ENCODE peak calls at places on chromosome 6, in ten cellular contexts. R is Peyer's patch, M is OCI-LY7, S is heart left ventricle, K is tibial artery, O is uterus, U is K562, T is cardiac muscle cell, I is suprapubic skin, Z is ovary. B is an unnamed sample. For H3K4me1, the result is how much of the 10 kb centered on the place peaks cover.

GRCh38 chr6:140178550-140179334 is 804.3 kb upstream of the CITED2 start:
- DNase-seq in R (no peak), M (no peak), S (no peak), K (no peak), O (no peak), U (no peak), T (no peak), I (no peak), Z (no peak), B (no peak)

GRCh38 chr6:116444092-116444491 is 17.1 kb upstream of the CALHM6 start:
- DNase-seq in R (no peak), M (peak), S (no peak), K (no peak), O (no peak), U (peak), T (peak), I (no peak), Z (no peak), B (no peak)

GRCh38 chr6:30821862-30822784 is 62.2 kb upstream of the DDR1 start:
- DNase-seq in R (no peak), M (peak), S (no peak), K (no peak), O (no peak), U (peak), T (peak), I (no peak), Z (no peak), B (no peak)

GRCh38 chr6:131023834-131024504 is 39.1 kb downstream of the EPB41L2 start:
- DNase-seq in R (no peak), M (no peak), S (no peak), K (no peak), O (no peak), U (no peak), T (no peak), I (no peak), Z (no peak), B (no peak)

GRCh38 chr6:124742971-124743370 is 219.3 kb upstream of the RNF217 start:
- DNase-seq in R (no peak), M (no peak), S (no peak), K (no peak), O (no peak), U (no peak), T (no peak), I (no peak), Z (no peak), B (no peak)

GRCh38 chr6:10478187-10479040 is 42.7 kb upstream of the GCNT2 start:
- DNase-seq in R (no peak), M (peak), S (no peak), K (no peak), O (no peak), U (peak), T (peak), I (no peak), Z (no peak), B (no peak)

GRCh38 chr6:75206338-75207210 is 721 bp upstream of the COL12A1 start:
- DNase-seq in R (no peak), M (no peak), S (no peak), K (no peak), O (peak), U (no peak), T (no peak), I (no peak), Z (peak), B (peak)

GRCh38 chr6:152085533-152085932 is 278.1 kb downstream of the ESR1 start:
- DNase-seq in R (no peak), M (no peak), S (no peak), K (no peak), O (no peak), U (no peak), T (no peak), I (no peak), Z (no peak), B (no peak)

GRCh38 chr6:1136415-1136774 is 175.5 kb upstream of the FOXQ1 start:
- DNase-seq in R (no peak), M (no peak), S (no peak), K (no peak), O (no peak), U (no peak), T (no peak), I (no peak), Z (no peak), B (no peak)

GRCh38 chr6:110661426-110661825 is 153.8 kb downstream of the CDK19 start:
- DNase-seq in R (no peak), M (no peak), S (no peak), K (no peak), O (no peak), U (no peak), T (no peak), I (no peak), Z (no peak), B (no peak)

GRCh38 chr6:28673800-28674671 is 148.4 kb downstream of the GPX5 start:
- DNase-seq in R (no peak), M (no peak), S (no peak), K (no peak), O (no peak), U (no peak), T (peak), I (no peak), Z (peak), B (no peak)

GRCh38 chr6:227074-227782 is 65.1 kb upstream of the DUSP22 start:
- DNase-seq in R (peak), M (peak), S (no peak), K (no peak), O (no peak), U (no peak), T (no peak), I (no peak), Z (no peak), B (no peak)

DNA sequence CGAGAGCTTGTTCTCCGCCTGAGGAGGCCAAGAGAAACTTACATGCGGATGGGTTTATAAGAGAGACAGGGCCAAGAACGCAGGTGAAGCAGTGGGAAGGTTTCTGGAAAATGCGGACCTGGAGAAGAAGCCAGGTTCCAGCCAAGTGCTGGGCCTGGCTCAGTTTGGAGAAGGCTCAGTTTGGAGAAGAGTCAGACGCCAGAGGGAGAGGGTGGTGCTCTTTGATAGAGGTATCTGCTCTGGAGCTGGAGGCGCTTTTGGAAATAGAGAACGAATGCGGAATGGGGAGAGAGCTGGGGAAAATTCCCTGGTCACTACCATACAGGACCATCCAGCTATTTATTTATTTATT is 753 bp downstream of the RSPH9 start:
- DNase-seq in R (no peak), M (no peak), S (no peak), K (no peak), O (no peak), U (no peak), T (no peak), I (no peak), Z (no peak), B (no peak)
- H3K4me3 ChIP-seq in R (peak), M (no peak), S (peak), K (peak), O (peak), U (no peak), T (peak), I (peak), Z (peak), B (peak)

GRCh38 chr6:157756708-157757429 is 66.2 kb upstream of the SNX9 start:
- DNase-seq in R (peak), M (peak), S (peak), K (peak), O (peak), U (peak), T (peak), I (peak), Z (peak), B (peak)
- TF ChIP-seq CTCF in R (peak), M (peak), S (peak), K (peak), O (peak), U (peak), T (peak), I (peak), Z (peak), B (peak)

DNA sequence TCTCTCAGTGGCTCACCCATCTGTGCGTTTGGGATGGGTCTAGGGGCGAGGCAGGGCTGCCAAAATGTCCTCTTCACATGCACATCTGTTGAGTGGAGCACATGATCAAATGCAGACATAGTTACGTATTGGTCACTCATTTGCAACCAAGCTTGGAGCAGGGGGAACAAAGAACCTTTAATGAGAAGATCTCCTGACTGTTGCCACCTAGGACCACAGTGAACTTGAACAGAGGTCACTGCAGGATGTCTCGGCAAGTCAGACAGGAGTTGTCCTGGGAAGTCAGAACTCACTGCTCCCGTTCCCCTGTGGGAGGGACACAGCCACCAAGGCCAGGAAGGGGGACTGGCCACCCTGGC is 73.4 kb downstream of the SSR1 start:
- DNase-seq in R (no peak), M (no peak), S (no peak), K (no peak), O (no peak), U (no peak), T (no peak), I (no peak), Z (no peak), B (no peak)
- H3K4me1 ChIP-seq in R (under half), M (under half), S (under half), K (under half), O (under half), U (under half), T (under half), I (under half), Z (under half), B (under half)

GRCh38 chr6:158711264-158711663 is 61.4 kb downstream of the SYTL3 start:
- DNase-seq in R (no peak), M (no peak), S (no peak), K (peak), O (no peak), U (no peak), T (no peak), I (no peak), Z (no peak), B (no peak)
- H3K4me3 ChIP-seq in R (no peak), M (no peak), S (peak), K (no peak), O (no peak), U (no peak), T (no peak), I (no peak), Z (no peak), B (no peak)